ENCODE peak calls at places on chromosomes 13 and 19, in seven cellular contexts. Z is GM12878, X is HCT116, V is K562, D is H1, F is HepG2, K is SK-N-SH. E is an unnamed sample.

GRCh38 chr13:93685900-93686299 is 459.3 kb downstream of the GPC6 start:
- DNase-seq in V (no peak), K (no peak), Z (no peak), D (no peak), X (no peak), F (no peak), E (no peak)

GRCh38 chr13:70173236-70173959 is 65.1 kb upstream of the KLHL1 start:
- DNase-seq in F (no peak), Z (no peak), X (no peak), D (no peak), V (no peak), K (no peak), E (no peak)

GRCh38 chr19:21463449-21464105 is 41.8 kb upstream of the ZNF429 start:
- DNase-seq in V (peak; percentile 74), K (peak; percentile 87), Z (no peak), F (no peak), X (no peak), D (peak; percentile 81), E (peak; percentile 94)

GRCh38 chr19:7191946-7192691 is 102.1 kb downstream of the INSR start:
- DNase-seq in D (no peak), X (no peak), K (no peak), V (no peak), Z (no peak), F (no peak), E (no peak)

GRCh38 chr13:93559718-93560117 is 333.1 kb downstream of the GPC6 start:
- DNase-seq in X (no peak), K (no peak), D (no peak), F (no peak), V (no peak), Z (no peak), E (no peak)

GRCh38 chr13:33172400-33172799 is 113.2 kb downstream of the STARD13 start:
- DNase-seq in K (no peak), F (no peak), Z (no peak), D (no peak), X (no peak), V (no peak), E (no peak)

GRCh38 chr13:78239681-78240080 is 321.1 kb upstream of the EDNRB start:
- DNase-seq in K (no peak), V (no peak), X (no peak), D (no peak), F (no peak), Z (no peak), E (no peak)

GRCh38 chr19:1049106-1049505 is 9.2 kb downstream of the ABCA7 start:
- DNase-seq in D (no peak), F (no peak), Z (no peak), K (no peak), X (no peak), V (no peak), E (no peak)

GRCh38 chr13:112355274-112355843 is 20.8 kb upstream of the SPACA7 start:
- DNase-seq in D (no peak), F (no peak), Z (no peak), K (no peak), X (no peak), V (no peak), E (no peak)

GRCh38 chr13:66313408-66313807 is 916.7 kb downstream of the PCDH9 start:
- DNase-seq in K (no peak), V (no peak), F (no peak), D (no peak), Z (no peak), X (no peak), E (no peak)

GRCh38 chr19:33702606-33703437 is 81.1 kb downstream of the CHST8 start:
- DNase-seq in V (no peak), X (no peak), F (no peak), D (no peak), Z (no peak), K (peak; percentile 10), E (no peak)

GRCh38 chr19:10517760-10518443 is 655 bp upstream of the S1PR5 start:
- DNase-seq in V (peak; percentile 88), D (peak; percentile 87), Z (no peak), F (no peak), K (peak; percentile 69), X (no peak), E (no peak)

GRCh38 chr13:54361460-54361859 is 1332.8 kb downstream of the OLFM4 start:
- DNase-seq in D (no peak), X (no peak), Z (no peak), F (no peak), K (no peak), V (no peak), E (peak; percentile 23)

GRCh38 chr13:75178436-75178835 is 303.5 kb downstream of the TBC1D4 start:
- DNase-seq in V (no peak), Z (no peak), D (no peak), K (no peak), F (no peak), X (no peak), E (no peak)

GRCh38 chr13:20713751-20714150 is 10.3 kb downstream of the IL17D start:
- DNase-seq in Z (no peak), D (no peak), F (no peak), X (no peak), V (no peak), K (no peak), E (no peak)

GRCh38 chr19:3538965-3539742 is at the start of gene TEKTIP1:
- DNase-seq in D (peak; percentile 66), F (no peak), K (no peak), V (peak; percentile 58), X (no peak), Z (no peak), E (no peak)

GRCh38 chr13:42968906-42969305 is 23.1 kb downstream of the EPSTI1 start:
- DNase-seq in D (peak; percentile 67), F (no peak), V (no peak), Z (no peak), X (no peak), K (no peak), E (peak; percentile 82)

GRCh38 chr13:111967572-111968201 is 99.3 kb upstream of the SOX1 start:
- DNase-seq in Z (no peak), K (no peak), X (no peak), D (no peak), F (no peak), V (no peak), E (no peak)

GRCh38 chr13:93834051-93834450 is 607.4 kb downstream of the GPC6 start:
- DNase-seq in Z (no peak), F (no peak), V (no peak), K (peak; percentile 41), D (no peak), X (no peak), E (no peak)

GRCh38 chr13:99681695-99682094 is 180.4 kb downstream of the TM9SF2 start:
- DNase-seq in K (no peak), Z (no peak), X (no peak), D (no peak), F (no peak), V (no peak), E (no peak)

GRCh38 chr13:99671746-99672145 is 170.5 kb downstream of the TM9SF2 start:
- DNase-seq in D (peak; percentile 41), X (no peak), F (no peak), Z (no peak), K (no peak), V (no peak), E (no peak)

GRCh38 chr13:99677388-99677951 is 176.2 kb downstream of the TM9SF2 start:
- DNase-seq in D (no peak), K (peak; percentile 44), X (no peak), Z (no peak), F (no peak), V (no peak), E (no peak)
- TF ChIP-seq JUND in D (no peak), K (no peak), X (no peak), Z (no peak), F (no peak), V (no peak), E (no peak)

GRCh38 chr13:30371649-30372265 is 50.5 kb upstream of the UBE2L5 start:
- DNase-seq in V (no peak), D (no peak), Z (peak; percentile 96), F (peak; percentile 35), X (peak; percentile 21), K (no peak), E (no peak)

GRCh38 chr13:30376426-30377311 is 45.6 kb upstream of the UBE2L5 start:
- DNase-seq in F (no peak), Z (peak; percentile 49), V (no peak), D (no peak), K (no peak), X (no peak), E (peak; percentile 15)

GRCh38 chr13:30370916-30371521 is 51.3 kb upstream of the UBE2L5 start:
- DNase-seq in Z (no peak), D (no peak), V (no peak), X (no peak), K (no peak), F (no peak), E (no peak)

GRCh38 chr13:30375436-30375835 is 46.9 kb upstream of the UBE2L5 start:
- DNase-seq in V (no peak), D (no peak), F (no peak), Z (no peak), X (no peak), K (no peak), E (no peak)

DNA sequence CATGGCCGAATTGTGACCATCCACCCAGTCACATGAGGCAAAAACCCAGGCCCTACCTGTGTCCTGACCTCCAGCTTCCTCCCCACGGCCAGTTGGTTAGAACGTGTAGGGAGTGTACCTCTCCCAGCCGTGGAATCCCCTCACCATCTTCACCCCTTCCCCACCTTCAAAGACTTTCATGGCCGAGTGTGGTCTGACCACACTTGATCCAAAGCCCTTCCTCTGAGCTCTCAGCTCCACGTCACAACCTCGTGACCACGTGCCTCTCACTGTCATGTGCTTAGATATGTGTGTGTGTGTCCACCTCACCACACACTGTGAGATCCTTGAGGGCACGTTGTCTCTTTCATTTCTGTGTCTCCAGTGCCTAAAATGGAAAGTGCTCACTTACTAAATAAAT is 48.6 kb upstream of the UBE2L5 start:
- DNase-seq in F (no peak), V (no peak), X (no peak), K (no peak), D (no peak), Z (peak; percentile 59), E (no peak)
- TF ChIP-seq JUND in F (no peak), V (no peak), X (no peak), K (no peak), D (no peak), Z (no peak), E (no peak)

DNA sequence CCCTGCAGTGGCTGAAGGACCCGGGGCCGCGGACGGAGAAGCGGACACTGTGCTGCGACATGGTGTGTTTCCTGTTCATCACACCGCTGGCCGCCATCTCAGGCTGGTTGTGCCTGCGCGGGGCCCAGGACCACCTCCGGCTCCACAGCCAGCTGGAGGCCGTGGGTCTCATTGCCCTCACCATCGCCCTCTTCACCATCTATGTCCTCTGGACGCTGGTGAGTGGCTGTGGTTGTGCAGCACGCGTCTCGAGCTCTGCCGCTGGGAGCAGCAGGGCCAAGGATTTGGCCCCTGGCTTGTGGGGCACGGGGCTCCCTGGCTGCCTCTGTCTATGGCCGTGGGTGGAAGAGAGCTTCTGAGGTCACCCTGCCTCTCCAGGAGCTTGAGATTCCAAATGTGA is 14.1 kb upstream of the HNRNPM start:
- DNase-seq in F (no peak), D (no peak), K (no peak), V (no peak), Z (no peak), X (no peak), E (no peak)
- TF ChIP-seq JUND in F (no peak), D (no peak), K (no peak), V (no peak), Z (no peak), X (no peak), E (no peak)

GRCh38 chr13:72973234-72973633 is 85.6 kb upstream of the KLF5 start:
- DNase-seq in X (no peak), V (no peak), D (no peak), F (no peak), K (no peak), Z (no peak), E (no peak)

GRCh38 chr13:72970301-72970880 is 88.4 kb upstream of the KLF5 start:
- DNase-seq in Z (no peak), X (no peak), K (no peak), F (no peak), D (no peak), V (no peak), E (no peak)

GRCh38 chr13:72970956-72971355 is 87.8 kb upstream of the KLF5 start:
- DNase-seq in F (no peak), Z (no peak), K (no peak), V (no peak), X (no peak), D (no peak), E (no peak)
- TF ChIP-seq JUND in F (no peak), Z (no peak), K (no peak), V (no peak), X (peak; percentile 23), D (no peak), E (no peak)

E was measured in T47D.